ENCODE peak calls at places on chromosomes 6 and 20, in six cellular contexts. F, K, T, O, B and I are unnamed samples.

GRCh38 chr20:2699775-2700413 is 7.3 kb downstream of the EBF4 start:
- DNase-seq in F (no peak), K (no peak), T (no peak), O (no peak), B (no peak), I (no peak)

GRCh38 chr6:149921361-149921760 is 1.6 kb downstream of the RAET1G start:
- DNase-seq in F (no peak), K (no peak), T (no peak), O (no peak), B (no peak), I (no peak)

GRCh38 chr6:110039996-110040383 is 61.9 kb downstream of the GPR6 start:
- DNase-seq in F (no peak), K (peak), T (peak), O (peak), B (no peak), I (no peak)

GRCh38 chr20:59805266-59805665 is 128.2 kb downstream of the SYCP2 start:
- DNase-seq in F (no peak), K (no peak), T (no peak), O (no peak), B (no peak), I (no peak)

GRCh38 chr6:28816909-28817807 is 106.6 kb downstream of the TRIM27 start:
- DNase-seq in F (no peak), K (no peak), T (peak), O (peak), B (no peak), I (peak)

GRCh38 chr6:147166360-147166944 is 37.8 kb upstream of the STXBP5 start:
- DNase-seq in F (no peak), K (no peak), T (peak), O (peak), B (no peak), I (no peak)

GRCh38 chr6:97049254-97050004 is 124.9 kb downstream of the KLHL32 start:
- DNase-seq in F (no peak), K (no peak), T (no peak), O (no peak), B (no peak), I (peak)

GRCh38 chr6:159252955-159253508 is 83.8 kb downstream of the FNDC1 start:
- DNase-seq in F (no peak), K (no peak), T (peak), O (peak), B (no peak), I (peak)